ENCODE peak calls at places on chromosome 22, in eight cellular contexts. H is BE2C; W is sigmoid colon; O is colonic mucosa; V is CD4-positive, alpha-beta memory T cell; S is left ventricle myocardium inferior; D is uterus; U is ovary. X is an unnamed sample. For H3K4me1, the result is how much of the 10 kb centered on the place peaks cover.

GRCh38 chr22:49948116-49948515 is 12.5 kb upstream of the PIM3 start:
- DNase-seq in H (no peak), W (no peak), O (peak), V (no peak), S (no peak), D (no peak), U (no peak), X (peak)

GRCh38 chr22:35643991-35644390 is 4.3 kb upstream of the APOL6 start:
- DNase-seq in H (no peak), W (peak), O (no peak), V (no peak), S (no peak), D (no peak), U (no peak), X (no peak)

GRCh38 chr22:38097557-38098409 is 12.7 kb downstream of the BAIAP2L2 start:
- DNase-seq in H (peak), W (no peak), O (no peak), V (no peak), S (no peak), D (no peak), U (no peak), X (no peak)

GRCh38 chr22:35177811-35178210 is 79.5 kb upstream of the HMGXB4 start:
- DNase-seq in H (no peak), W (no peak), O (no peak), V (no peak), S (no peak), D (no peak), U (no peak), X (no peak)

GRCh38 chr22:24200616-24201212 is 19.4 kb downstream of the SUSD2 start:
- DNase-seq in H (no peak), W (no peak), O (no peak), V (no peak), S (no peak), D (no peak), U (no peak), X (no peak)

GRCh38 chr22:17192186-17192585 is 27.0 kb downstream of the ADA2 start:
- DNase-seq in H (no peak), W (no peak), O (no peak), V (no peak), S (no peak), D (no peak), U (no peak), X (no peak)

GRCh38 chr22:31161386-31161785 is 1.4 kb downstream of the RNF185 start:
- DNase-seq in H (no peak), W (no peak), O (no peak), V (no peak), S (no peak), D (no peak), U (no peak), X (no peak)

GRCh38 chr22:20590477-20591294 is 83.3 kb downstream of the MED15 start:
- DNase-seq in H (no peak), W (no peak), O (no peak), V (no peak), S (no peak), D (no peak), U (no peak), X (no peak)

GRCh38 chr22:21029486-21030025 is 2.8 kb downstream of the SLC7A4 start:
- DNase-seq in H (no peak), W (no peak), O (no peak), V (no peak), S (no peak), D (no peak), U (no peak), X (no peak)

GRCh38 chr22:32839776-32840571 is 38.5 kb downstream of the TIMP3 start:
- DNase-seq in H (no peak), W (no peak), O (no peak), V (no peak), S (peak), D (peak), U (peak), X (no peak)

GRCh38 chr22:32837142-32837541 is 35.6 kb downstream of the TIMP3 start:
- DNase-seq in H (no peak), W (peak), O (no peak), V (no peak), S (no peak), D (no peak), U (no peak), X (no peak)

GRCh38 chr22:32837803-32838202 is 36.3 kb downstream of the TIMP3 start:
- DNase-seq in H (no peak), W (no peak), O (no peak), V (no peak), S (no peak), D (no peak), U (no peak), X (no peak)

GRCh38 chr22:32831571-32831970 is 30.1 kb downstream of the TIMP3 start:
- DNase-seq in H (no peak), W (peak), O (no peak), V (no peak), S (no peak), D (peak), U (no peak), X (no peak)

GRCh38 chr22:32836286-32836859 is 34.9 kb downstream of the TIMP3 start:
- DNase-seq in H (no peak), W (no peak), O (no peak), V (no peak), S (no peak), D (no peak), U (no peak), X (no peak)
- H3K4me1 ChIP-seq in H (under half), W (under half), O (under half), V (under half), S (half or more), D (under half), U (under half), X (under half)

DNA sequence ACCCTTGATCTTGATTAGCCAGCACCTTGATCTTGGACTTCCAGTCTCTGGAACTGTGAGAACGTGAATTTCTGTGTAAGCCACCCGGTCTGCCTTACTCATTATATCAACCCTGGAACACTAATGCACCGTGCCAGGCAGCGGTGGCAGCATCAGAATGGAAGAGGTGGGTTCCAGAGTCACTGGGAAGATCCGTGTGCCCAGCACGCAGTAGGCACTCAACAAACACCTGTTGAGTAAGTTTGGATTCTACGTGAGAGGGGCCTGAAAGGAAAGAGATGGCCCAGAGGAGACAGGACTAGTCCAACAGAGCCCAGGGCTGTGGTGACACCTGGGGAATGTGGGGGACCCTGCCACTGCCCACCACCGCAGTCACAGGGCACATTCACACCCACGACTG is 6.6 kb upstream of the UPK3A start:
- DNase-seq in H (no peak), W (no peak), O (no peak), V (no peak), S (no peak), D (no peak), U (no peak), X (no peak)
- H3K4me3 ChIP-seq in H (no peak), W (no peak), O (no peak), V (no peak), S (no peak), D (no peak), U (no peak), X (no peak)

DNA sequence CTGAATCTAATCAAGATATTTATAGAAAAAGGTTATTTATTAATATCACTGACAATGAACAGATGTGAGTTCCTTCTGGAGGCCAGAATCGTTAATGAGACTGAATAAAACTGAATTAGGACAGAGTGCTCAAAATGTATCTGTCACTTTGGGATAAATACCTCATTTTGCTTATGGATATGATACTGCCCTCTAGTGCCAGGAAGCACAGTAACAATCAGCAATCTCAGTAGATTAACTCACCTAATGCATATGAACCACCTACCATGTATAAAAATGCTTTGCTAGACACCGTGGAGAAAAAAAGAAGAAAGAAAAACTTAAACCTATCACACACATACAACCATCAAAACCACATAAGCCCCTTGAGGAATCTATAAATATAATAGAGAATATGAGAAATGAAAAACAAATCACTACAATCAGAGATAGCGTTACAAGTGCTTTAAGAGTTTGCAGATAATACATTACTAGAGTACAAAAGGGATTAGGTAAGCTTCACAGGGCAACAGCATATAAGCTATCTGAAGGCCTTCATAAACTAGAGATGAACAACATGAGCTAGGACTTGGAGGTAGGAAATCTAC is 117.4 kb downstream of the SGSM3 start:
- DNase-seq in H (no peak), W (no peak), O (no peak), V (peak), S (no peak), D (no peak), U (no peak), X (no peak)
- H3K4me1 ChIP-seq in H (under half), W (under half), O (under half), V (under half), S (half or more), D (under half), U (under half), X (under half)

GRCh38 chr22:46561435-46561905 is 24.1 kb upstream of the CELSR1 start:
- DNase-seq in H (peak), W (no peak), O (no peak), V (no peak), S (peak), D (no peak), U (no peak), X (no peak)

GRCh38 chr22:46567471-46567870 is 30.1 kb upstream of the CELSR1 start:
- DNase-seq in H (no peak), W (no peak), O (no peak), V (no peak), S (no peak), D (no peak), U (no peak), X (no peak)

GRCh38 chr22:46564084-46564714 is 26.8 kb upstream of the CELSR1 start:
- DNase-seq in H (no peak), W (peak), O (peak), V (no peak), S (peak), D (no peak), U (no peak), X (no peak)

GRCh38 chr22:46560696-46561295 is 23.4 kb upstream of the CELSR1 start:
- DNase-seq in H (no peak), W (no peak), O (no peak), V (no peak), S (peak), D (no peak), U (no peak), X (no peak)

DNA sequence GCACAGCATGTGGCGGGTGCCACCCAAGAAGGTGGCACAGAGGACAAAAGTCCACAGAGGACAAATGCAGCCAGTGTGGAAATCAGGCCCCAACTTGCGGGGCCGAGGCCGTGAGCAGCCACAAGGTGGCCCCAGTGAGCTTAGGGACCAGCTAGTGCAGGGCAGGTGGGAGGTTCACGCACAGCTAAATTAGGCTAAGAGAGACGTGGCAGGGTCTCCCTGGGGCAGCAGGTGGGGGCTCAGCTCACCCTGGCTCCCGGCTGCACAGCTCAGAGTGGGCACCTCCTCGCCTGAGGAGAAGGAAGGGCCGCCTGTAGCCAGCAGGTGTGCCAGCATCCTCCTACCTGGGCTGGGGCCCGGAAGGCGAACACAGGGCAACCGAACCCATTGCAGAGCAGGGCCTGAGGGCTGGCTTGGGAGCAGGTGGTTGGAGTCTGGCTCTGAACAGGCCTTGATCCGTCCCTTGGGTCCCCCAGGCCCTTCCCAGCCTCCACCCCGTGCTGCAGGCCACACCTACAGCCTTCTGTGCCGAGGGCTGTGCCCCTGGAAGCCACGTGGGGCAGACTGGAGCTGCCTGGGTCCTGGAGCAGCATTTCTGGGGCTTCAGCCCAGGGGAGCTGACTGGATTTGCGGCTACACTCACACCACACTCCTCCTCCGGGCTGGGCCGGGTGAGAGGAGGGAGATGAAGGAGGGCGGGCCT is 26.1 kb upstream of the CELSR1 start:
- DNase-seq in H (peak), W (peak), O (peak), V (peak), S (peak), D (peak), U (peak), X (peak)
- H3K4me3 ChIP-seq in H (peak), W (no peak), O (peak), V (no peak), S (peak), D (no peak), U (no peak), X (no peak)